ENCODE peak calls at places on chromosomes 7 and 10, in six cellular contexts. Q, M, K, J, L and E are unnamed samples.

GRCh38 chr10:100303724-100304319 is 17.3 kb upstream of the BLOC1S2 start:
- DNase-seq in L (no peak), J (no peak), M (peak; percentile 15), K (no peak), Q (no peak), E (no peak)

GRCh38 chr10:6279540-6280267 is 77.0 kb downstream of the PFKFB3 start:
- DNase-seq in Q (peak; percentile 86), J (no peak), L (no peak), K (no peak), M (no peak), E (no peak)

GRCh38 chr7:30923774-30924413 is 12.2 kb downstream of the AQP1 start:
- DNase-seq in J (no peak), K (peak; percentile 15), M (no peak), L (no peak), Q (peak; percentile 6), E (no peak)

GRCh38 chr7:4905171-4905570 is 21.7 kb upstream of the RADIL start:
- DNase-seq in L (no peak), M (no peak), K (no peak), J (no peak), Q (no peak), E (no peak)

GRCh38 chr10:71084061-71084817 is 128.1 kb upstream of the UNC5B start:
- DNase-seq in Q (no peak), M (no peak), K (no peak), L (peak; percentile 7), J (no peak), E (peak; percentile 26)

GRCh38 chr7:95144256-95144655 is 180.1 kb downstream of the PON1 start:
- DNase-seq in M (no peak), L (no peak), Q (no peak), J (no peak), K (no peak), E (no peak)

GRCh38 chr7:69596056-69596455 is 2.2 kb upstream of the AUTS2 start:
- DNase-seq in M (no peak), Q (no peak), J (no peak), K (no peak), L (no peak), E (no peak)

GRCh38 chr7:101367676-101368075 is 5.0 kb downstream of the COL26A1 start:
- DNase-seq in K (no peak), J (no peak), M (peak; percentile 17), Q (no peak), L (no peak), E (no peak)

GRCh38 chr7:99563650-99564049 is 5.2 kb downstream of the ZNF655 start:
- DNase-seq in L (no peak), J (no peak), Q (no peak), M (no peak), K (no peak), E (no peak)

GRCh38 chr7:88233828-88234227 is 14.0 kb upstream of the SRI start:
- DNase-seq in M (no peak), L (no peak), K (no peak), J (no peak), Q (no peak), E (no peak)

GRCh38 chr10:96767611-96768010 is 47.3 kb upstream of the PIK3AP1 start:
- DNase-seq in J (no peak), L (no peak), M (no peak), K (no peak), Q (no peak), E (no peak)

GRCh38 chr10:4407783-4408182 is 418.2 kb upstream of the AKR1E2 start:
- DNase-seq in Q (no peak), J (no peak), L (no peak), M (peak; percentile 76), K (no peak), E (no peak)

GRCh38 chr7:82624337-82624736 is 180.8 kb upstream of the CACNA2D1 start:
- DNase-seq in L (no peak), J (no peak), Q (no peak), M (peak; percentile 72), K (no peak), E (no peak)

GRCh38 chr7:44259547-44260457 is 59.0 kb downstream of the YKT6 start:
- DNase-seq in K (peak; percentile 82), M (peak; percentile 71), J (no peak), L (no peak), Q (no peak), E (peak; percentile 88)

GRCh38 chr7:67453580-67453979 is 456.9 kb downstream of the TYW1 start:
- DNase-seq in K (no peak), L (no peak), Q (no peak), M (no peak), J (no peak), E (no peak)

GRCh38 chr7:36784991-36785940 is 61.0 kb upstream of the AOAH start:
- DNase-seq in K (peak; percentile 47), L (peak; percentile 71), Q (peak; percentile 31), M (peak; percentile 72), J (peak; percentile 79), E (peak; percentile 67)

GRCh38 chr7:130838738-130839137 is 104.7 kb upstream of the KLF14 start:
- DNase-seq in K (no peak), L (no peak), Q (no peak), M (peak; percentile 95), J (no peak), E (no peak)

GRCh38 chr7:95545007-95545615 is 51.2 kb downstream of the PDK4 start:
- DNase-seq in K (peak; percentile 62), J (no peak), M (peak; percentile 54), L (no peak), Q (no peak), E (no peak)

GRCh38 chr10:95513941-95514392 is 47.2 kb downstream of the SORBS1 start:
- DNase-seq in L (no peak), J (no peak), M (peak; percentile 77), K (peak; percentile 68), Q (peak; percentile 61), E (no peak)

GRCh38 chr10:113907166-113907565 is 52.7 kb downstream of the NHLRC2 start:
- DNase-seq in L (no peak), K (no peak), Q (no peak), J (no peak), M (no peak), E (no peak)

GRCh38 chr10:43857206-43857952 is 208.7 kb upstream of the ZNF32 start:
- DNase-seq in M (peak; percentile 24), L (no peak), K (no peak), J (no peak), Q (no peak), E (peak; percentile 74)

GRCh38 chr7:36312064-36312914 is 77.4 kb upstream of the ANLN start:
- DNase-seq in L (peak; percentile 35), K (no peak), J (peak; percentile 44), M (peak; percentile 62), Q (peak; percentile 40), E (no peak)

GRCh38 chr10:94016727-94017714 is 23.3 kb downstream of the PLCE1 start:
- DNase-seq in K (no peak), Q (no peak), M (no peak), L (no peak), J (no peak), E (peak; percentile 71)

GRCh38 chr10:98879486-98879885 is 356.2 kb downstream of the HPSE2 start:
- DNase-seq in K (no peak), J (no peak), Q (no peak), L (no peak), M (no peak), E (no peak)

GRCh38 chr10:60413306-60414012 is 23.8 kb upstream of the ANK3 start:
- DNase-seq in M (peak; percentile 58), L (no peak), J (no peak), K (no peak), Q (no peak), E (no peak)

GRCh38 chr10:2214035-2214434 is 476.7 kb upstream of the ADARB2 start:
- DNase-seq in L (no peak), J (no peak), K (no peak), M (peak; percentile 89), Q (no peak), E (no peak)

GRCh38 chr10:60572511-60573194 is 183.0 kb upstream of the ANK3 start:
- DNase-seq in K (no peak), M (peak; percentile 61), Q (peak; percentile 54), L (no peak), J (no peak), E (peak; percentile 21)

GRCh38 chr10:60089095-60089494 is 182.7 kb upstream of the CCDC6 start:
- DNase-seq in K (no peak), Q (no peak), M (no peak), J (no peak), L (no peak), E (no peak)

GRCh38 chr7:147261693-147262092 is 1145.1 kb downstream of the CNTNAP2 start:
- DNase-seq in J (no peak), L (no peak), Q (no peak), M (no peak), K (no peak), E (no peak)

GRCh38 chr10:119737039-119737663 is 11.3 kb downstream of the INPP5F start:
- DNase-seq in L (no peak), K (no peak), Q (no peak), M (no peak), J (no peak), E (no peak)

GRCh38 chr10:68625316-68625921 is 65.3 kb downstream of the TET1 start:
- DNase-seq in Q (no peak), K (no peak), M (no peak), L (no peak), J (no peak), E (no peak)
- H3K4me3 ChIP-seq in Q (no peak overlapping the region), K (no peak overlapping the region), M (no peak overlapping the region), L (no peak overlapping the region), J (no peak overlapping the region), E (no peak overlapping the region)

DNA sequence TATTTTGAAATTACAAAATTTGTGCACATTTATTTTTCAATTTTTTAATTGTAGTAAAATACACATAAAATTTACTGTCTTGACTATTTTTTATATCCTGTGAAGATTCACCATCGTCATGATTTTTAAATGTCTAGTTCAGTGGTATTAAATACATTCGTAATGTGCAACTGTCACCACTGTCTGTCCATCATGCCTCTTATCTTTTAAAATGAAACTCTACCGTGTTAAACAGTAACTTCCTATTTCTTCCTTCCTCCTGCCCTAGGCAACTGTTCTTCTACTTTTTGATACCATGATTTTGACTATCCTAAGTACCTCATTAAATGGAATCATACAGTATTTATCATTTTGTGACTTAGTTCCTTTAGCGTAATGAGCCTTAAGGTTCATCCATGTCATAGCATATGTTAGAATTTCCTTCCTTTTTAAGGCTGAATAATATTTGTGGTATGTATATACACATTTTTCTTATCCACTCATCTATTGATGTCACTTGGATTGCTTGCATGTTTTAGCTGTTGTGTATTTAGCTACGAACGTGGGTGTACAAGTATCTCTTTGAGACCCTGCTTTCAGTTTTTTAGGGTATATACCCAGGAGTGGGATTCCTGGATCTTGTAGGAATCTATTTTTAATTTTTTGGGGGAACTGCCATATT is 13.4 kb downstream of the SLK start:
- DNase-seq in K (no peak), L (no peak), M (no peak), Q (no peak), J (no peak), E (no peak)
- H3K4me1 ChIP-seq in K (peaks cover 39% of the 10 kb centered on the region), L (peaks cover 35% of the 10 kb centered on the region), M (peaks cover 12% of the 10 kb centered on the region), Q (no peaks in the 10 kb centered on the region), J (peaks cover 71% of the 10 kb centered on the region), E (peaks cover 6% of the 10 kb centered on the region)

DNA sequence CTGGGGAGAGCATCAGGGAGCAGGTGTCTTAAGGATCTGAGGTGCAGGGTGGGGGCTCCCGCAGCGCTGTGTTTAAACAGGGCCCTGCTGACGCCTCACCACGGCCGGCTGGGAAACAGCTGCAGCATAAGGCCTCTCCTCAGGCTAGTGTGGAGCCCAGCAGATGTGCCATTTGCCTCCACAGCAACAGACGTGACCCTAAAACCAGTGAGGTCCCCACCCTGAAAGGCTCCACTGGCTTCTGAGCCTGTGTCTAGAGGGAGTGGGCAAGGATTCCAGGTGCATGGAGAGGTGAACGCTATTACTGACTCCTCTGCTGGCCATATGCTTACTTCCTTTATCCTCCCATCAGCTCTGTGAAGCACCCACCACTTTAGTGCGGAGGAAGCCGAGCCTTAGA is 47.8 kb downstream of the SYPL1 start:
- DNase-seq in M (no peak), K (no peak), Q (no peak), L (no peak), J (no peak), E (no peak)
- H3K27ac ChIP-seq in M (peak overlapping the region; percentile 85), K (peak overlapping the region; percentile 73), Q (peak overlapping the region; percentile 81), L (no peak overlapping the region), J (no peak overlapping the region), E (peak overlapping the region; percentile 97)

GRCh38 chr10:116440330-116441030 is 12.8 kb downstream of the PNLIPRP3 start:
- DNase-seq in M (peak; percentile 88), K (no peak), L (no peak), J (no peak), Q (no peak), E (no peak)
- H3K4me3 ChIP-seq in M (no peak overlapping the region), K (no peak overlapping the region), L (no peak overlapping the region), J (no peak overlapping the region), Q (no peak overlapping the region), E (no peak overlapping the region)